ENCODE peak calls at places on chromosomes 7 and 10, in four cellular contexts. L is K562, M is HepG2, N is WTC11. X is an unnamed sample.

GRCh38 chr10:5518143-5518542 is 6.6 kb upstream of the CALML3 start:
- DNase-seq in L (no peak), N (no peak), M (peak; percentile 84), X (no peak)

GRCh38 chr7:138032775-138033174 is 30.9 kb upstream of the CREB3L2 start:
- DNase-seq in N (no peak), M (no peak), L (no peak), X (no peak)

GRCh38 chr10:30000802-30001571 is 58.4 kb downstream of the JCAD start:
- DNase-seq in M (peak; percentile 51), N (no peak), L (no peak), X (no peak)

GRCh38 chr7:27031289-27032172 is 64.3 kb downstream of the HOXA1 start:
- DNase-seq in N (no peak), M (no peak), L (no peak), X (peak; percentile 1)

GRCh38 chr7:17485905-17486304 is 187.5 kb downstream of the AHR start:
- DNase-seq in N (no peak), M (no peak), L (no peak), X (no peak)

GRCh38 chr7:134654104-134654775 is 7.6 kb downstream of the BPGM start:
- DNase-seq in N (no peak), L (no peak), M (no peak), X (no peak)

GRCh38 chr10:103859161-103860141 is 4.1 kb upstream of the SH3PXD2A start:
- DNase-seq in M (peak; percentile 72), N (peak; percentile 71), L (peak; percentile 22), X (peak; percentile 24)

GRCh38 chr10:132563485-132564248 is 26.1 kb downstream of the INPP5A start:
- DNase-seq in M (no peak), L (no peak), N (peak; percentile 35), X (peak; percentile 76)

GRCh38 chr7:12995912-12996469 is 308.6 kb downstream of the ARL4A start:
- DNase-seq in N (no peak), M (no peak), L (no peak), X (no peak)

GRCh38 chr7:90216080-90216674 is 4.6 kb downstream of the STEAP2 start:
- DNase-seq in N (no peak), L (no peak), M (no peak), X (no peak)

GRCh38 chr10:102701796-102702195 is 12.4 kb downstream of the ARL3 start:
- DNase-seq in N (no peak), L (no peak), M (no peak), X (no peak)

GRCh38 chr7:91408388-91409154 is 144.3 kb downstream of the FZD1 start:
- DNase-seq in L (no peak), N (no peak), M (no peak), X (no peak)

GRCh38 chr7:105643384-105643783 is 62.1 kb upstream of the EFCAB10 start:
- DNase-seq in M (no peak), N (peak; percentile 82), L (peak; percentile 89), X (no peak)

GRCh38 chr7:50940621-50941020 is 157.9 kb upstream of the GRB10 start:
- DNase-seq in N (no peak), L (no peak), M (no peak), X (no peak)

GRCh38 chr7:45699726-45700390 is 125.7 kb downstream of the ADCY1 start:
- DNase-seq in L (no peak), M (no peak), N (peak; percentile 3), X (no peak)

GRCh38 chr7:45702751-45703150 is 128.6 kb downstream of the ADCY1 start:
- DNase-seq in L (no peak), N (peak; percentile 1), M (no peak), X (no peak)

GRCh38 chr7:45698527-45699309 is 124.5 kb downstream of the ADCY1 start:
- DNase-seq in N (peak; percentile 4), L (no peak), M (no peak), X (no peak)

GRCh38 chr7:45701701-45702460 is 127.7 kb downstream of the ADCY1 start:
- DNase-seq in N (peak; percentile 3), L (no peak), M (no peak), X (no peak)

GRCh38 chr7:45700556-45700955 is 126.4 kb downstream of the ADCY1 start:
- DNase-seq in M (no peak), L (no peak), N (peak; percentile 2), X (no peak)
- TF ChIP-seq CBFB in M (no peak), L (no peak), N (no peak), X (no peak)

GRCh38 chr7:73573276-73573675 is 5.1 kb downstream of the TBL2 start:
- DNase-seq in M (no peak), N (no peak), L (no peak), X (no peak)
- TF ChIP-seq CBFB in M (no peak), N (no peak), L (no peak), X (no peak)

GRCh38 chr7:503046-503574 is 16.5 kb downstream of the PDGFA start:
- DNase-seq in L (no peak), N (no peak), M (no peak), X (no peak)
- TF ChIP-seq CBFB in L (no peak), N (no peak), M (no peak), X (no peak)

GRCh38 chr10:15255961-15256360 is 87.5 kb upstream of the NMT2 start:
- DNase-seq in M (no peak), N (peak; percentile 33), L (no peak), X (no peak)

GRCh38 chr10:15253951-15254807 is 85.7 kb upstream of the NMT2 start:
- DNase-seq in M (no peak), N (no peak), L (no peak), X (peak; percentile 26)

GRCh38 chr10:15251791-15252380 is 83.4 kb upstream of the NMT2 start:
- DNase-seq in L (no peak), N (no peak), M (no peak), X (no peak)

GRCh38 chr10:15252396-15252795 is 83.9 kb upstream of the NMT2 start:
- DNase-seq in L (no peak), N (no peak), M (no peak), X (no peak)

GRCh38 chr10:15254808-15255655 is 86.5 kb upstream of the NMT2 start:
- DNase-seq in N (peak; percentile 41), L (no peak), M (no peak), X (no peak)
- TF ChIP-seq CBFB in N (no peak), L (no peak), M (no peak), X (no peak)

GRCh38 chr7:98613601-98614425 is 3.3 kb upstream of the NPTX2 start:
- DNase-seq in N (peak; percentile 41), L (no peak), M (no peak), X (no peak)
- TF ChIP-seq CBFB in N (no peak), L (no peak), M (no peak), X (no peak)

GRCh38 chr10:135601-136464 is 578 bp downstream of the ZMYND11 start:
- DNase-seq in L (peak; percentile 46), N (peak; percentile 54), M (peak; percentile 25), X (no peak)

GRCh38 chr10:134743-135600 is at the start of gene ZMYND11:
- DNase-seq in M (no peak), N (peak; percentile 53), L (peak; percentile 83), X (no peak)

GRCh38 chr10:136465-136762 is 1.2 kb downstream of the ZMYND11 start:
- DNase-seq in M (no peak), L (no peak), N (no peak), X (no peak)

GRCh38 chr10:132961-133898 is 2.0 kb upstream of the ZMYND11 start:
- DNase-seq in M (peak; percentile 80), L (no peak), N (no peak), X (no peak)

GRCh38 chr10:134205-134742 is 981 bp upstream of the ZMYND11 start:
- DNase-seq in M (no peak), L (no peak), N (no peak), X (no peak)
- TF ChIP-seq CBFB in M (no peak), L (no peak), N (no peak), X (no peak)

DNA sequence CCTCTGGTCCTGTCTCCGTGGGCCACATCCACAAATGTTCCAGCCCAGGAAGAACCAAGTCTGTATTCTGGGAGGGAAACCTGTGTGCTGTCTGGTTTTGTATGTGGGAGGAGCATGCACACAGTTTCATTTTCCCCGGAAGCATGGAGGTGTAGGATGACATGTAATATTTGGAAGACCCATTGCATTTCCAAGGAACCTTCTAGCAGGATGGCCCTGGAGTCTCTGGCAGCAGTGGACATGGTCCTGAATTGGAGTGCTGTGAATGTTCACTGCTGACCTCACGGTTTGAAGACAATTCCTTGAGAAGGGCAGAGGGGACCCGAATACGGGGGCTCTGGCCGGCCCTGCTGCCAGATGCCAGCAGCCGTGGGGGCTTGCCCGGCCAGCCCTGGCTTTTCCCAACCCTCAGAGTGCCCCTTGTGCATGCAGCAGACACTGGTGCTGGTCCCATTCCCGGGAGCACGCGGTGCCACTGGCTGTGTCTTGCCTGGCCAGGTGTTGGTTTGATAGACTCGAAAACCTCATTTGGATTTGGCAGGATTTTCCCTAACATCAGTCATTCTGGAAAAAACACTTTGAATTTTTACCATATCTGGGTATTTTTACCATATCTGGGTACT is 49.0 kb downstream of the LHPP start:
- DNase-seq in L (no peak), N (no peak), M (no peak), X (no peak)
- TF ChIP-seq CBFB in L (no peak), N (no peak), M (no peak), X (no peak)

DNA sequence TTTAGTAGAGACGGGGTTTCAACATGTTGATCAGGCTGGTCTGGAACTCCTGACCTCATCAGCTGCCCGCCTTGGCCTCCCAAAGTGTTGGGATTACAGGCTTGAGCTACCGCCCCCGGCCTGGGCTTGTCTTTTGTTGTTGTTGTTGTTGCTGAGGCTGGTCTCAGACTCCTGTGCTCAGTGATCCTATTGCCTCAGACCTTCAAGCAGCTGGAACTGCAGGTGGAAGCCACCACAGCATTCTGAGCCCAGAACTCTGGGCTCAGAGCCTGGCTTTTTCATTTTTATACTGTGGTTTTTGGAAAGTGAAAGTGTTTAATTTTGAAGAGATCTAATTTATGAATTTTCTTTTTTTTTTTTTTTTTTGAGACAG is 16.2 kb upstream of the DNAJB6 start:
- DNase-seq in L (no peak), N (no peak), M (no peak), X (no peak)
- TF ChIP-seq CBFB in L (no peak), N (no peak), M (no peak), X (no peak)

GRCh38 chr7:43308913-43309789 is 196.7 kb downstream of the HECW1 start:
- DNase-seq in L (no peak), N (no peak), M (no peak), X (peak; percentile 71)

GRCh38 chr7:43313628-43314378 is 201.4 kb downstream of the HECW1 start:
- DNase-seq in M (no peak), N (no peak), L (no peak), X (no peak)

GRCh38 chr7:43318188-43318587 is 205.7 kb downstream of the HECW1 start:
- DNase-seq in M (no peak), L (no peak), N (no peak), X (no peak)

GRCh38 chr7:43311694-43312093 is 199.2 kb downstream of the HECW1 start:
- DNase-seq in L (no peak), N (no peak), M (no peak), X (no peak)

GRCh38 chr7:43314379-43315158 is 202.1 kb downstream of the HECW1 start:
- DNase-seq in M (no peak), L (no peak), N (no peak), X (no peak)
- TF ChIP-seq CBFB in M (no peak), L (no peak), N (no peak), X (no peak)

DNA sequence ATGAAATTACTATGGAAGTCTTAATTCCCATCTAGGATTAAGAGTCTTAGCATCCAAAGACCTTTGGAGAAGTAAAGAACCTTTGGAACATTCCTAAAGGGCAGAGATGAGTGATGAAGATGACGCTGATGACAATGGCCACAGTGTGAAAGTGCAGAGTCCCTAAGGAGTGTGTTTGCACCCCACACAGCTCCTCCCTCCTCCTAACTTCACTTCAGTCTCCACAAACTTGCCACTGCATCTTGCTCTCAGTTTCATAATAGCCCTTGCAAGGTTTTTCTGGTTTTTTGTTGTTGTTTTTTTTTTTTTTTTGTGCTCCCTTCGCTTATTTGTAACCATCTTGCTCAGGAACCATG is 117.5 kb upstream of the ANLN start:
- DNase-seq in L (no peak), N (no peak), M (no peak), X (no peak)
- TF ChIP-seq CBFB in L (no peak), N (no peak), M (no peak), X (no peak)

X was measured in GM12878.